ENCODE peak calls at places on chromosomes 12 and 14, in eight cellular contexts. A is vagina; P is K562; Z is left ventricle myocardium inferior; F is Jurkat, Clone E6-1; X is CD8-positive, alpha-beta memory T cell; Q is bronchial epithelial cell; S is naive thymus-derived CD4-positive, alpha-beta T cell. V is an unnamed sample.

GRCh38 chr12:639988-640387 is 23.3 kb downstream of the NINJ2 start:
- DNase-seq in A (no peak), P (no peak), Z (no peak), F (no peak), X (no peak), Q (no peak), S (no peak), V (peak; percentile 29)

GRCh38 chr14:56282179-56282578 is 164.0 kb downstream of the PELI2 start:
- DNase-seq in A (no peak), P (no peak), Z (no peak), F (no peak), X (no peak), Q (no peak), S (no peak), V (no peak)

GRCh38 chr12:3680919-3681594 is 71.9 kb downstream of the CRACR2A start:
- DNase-seq in A (peak; percentile 94), P (no peak), Z (peak; percentile 71), F (no peak), X (no peak), Q (peak; percentile 23), S (no peak), V (no peak)

GRCh38 chr12:81354327-81354932 is 276.6 kb downstream of the ACSS3 start:
- DNase-seq in A (no peak), P (no peak), Z (no peak), F (no peak), X (no peak), Q (no peak), S (no peak), V (no peak)

GRCh38 chr12:109840349-109841073 is 7.3 kb upstream of the TRPV4 start:
- DNase-seq in A (no peak), P (no peak), Z (no peak), F (no peak), X (no peak), Q (peak; percentile 43), S (no peak), V (no peak)

GRCh38 chr12:109595321-109595902 is 21.8 kb downstream of the MVK start:
- DNase-seq in A (no peak), P (no peak), Z (no peak), F (peak; percentile 90), X (no peak), Q (no peak), S (no peak), V (peak; percentile 36)

GRCh38 chr12:56998981-56999380 is 7.4 kb downstream of the ZBTB39 start:
- DNase-seq in A (no peak), P (no peak), Z (no peak), F (no peak), X (no peak), Q (no peak), S (no peak), V (peak; percentile 81)

GRCh38 chr12:107369679-107370078 is 276.3 kb upstream of the CRY1 start:
- DNase-seq in A (no peak), P (no peak), Z (no peak), F (no peak), X (no peak), Q (no peak), S (peak; percentile 70), V (peak; percentile 16)

GRCh38 chr12:106309671-106310313 is 7.3 kb downstream of the TCP11L2 start:
- DNase-seq in A (no peak), P (no peak), Z (no peak), F (no peak), X (no peak), Q (peak; percentile 55), S (no peak), V (no peak)

GRCh38 chr12:58884916-58885315 is 35.4 kb downstream of the LRIG3 start:
- DNase-seq in A (no peak), P (no peak), Z (no peak), F (no peak), X (no peak), Q (peak; percentile 40), S (no peak), V (no peak)

GRCh38 chr12:88814789-88815188 is 234.5 kb upstream of the KITLG start:
- DNase-seq in A (no peak), P (no peak), Z (no peak), F (no peak), X (no peak), Q (no peak), S (no peak), V (no peak)

GRCh38 chr12:114679942-114680341 is 4.0 kb downstream of the TBX3 start:
- DNase-seq in A (no peak), P (no peak), Z (no peak), F (no peak), X (no peak), Q (no peak), S (no peak), V (no peak)

GRCh38 chr12:121139301-121139700 is 6.6 kb downstream of the P2RX7 start:
- DNase-seq in A (no peak), P (no peak), Z (no peak), F (no peak), X (no peak), Q (no peak), S (no peak), V (no peak)

GRCh38 chr12:105761075-105761474 is 377.7 kb downstream of the NUAK1 start:
- DNase-seq in A (no peak), P (no peak), Z (no peak), F (no peak), X (no peak), Q (no peak), S (no peak), V (no peak)

GRCh38 chr12:108478611-108479010 is 36.5 kb upstream of the FICD start:
- DNase-seq in A (no peak), P (no peak), Z (no peak), F (no peak), X (no peak), Q (no peak), S (no peak), V (no peak)

GRCh38 chr12:77795699-77796098 is 35.0 kb upstream of the NAV3 start:
- DNase-seq in A (no peak), P (no peak), Z (no peak), F (no peak), X (no peak), Q (no peak), S (no peak), V (no peak)

GRCh38 chr12:109764123-109764522 is 50.5 kb downstream of the FAM222A start:
- DNase-seq in A (no peak), P (peak; percentile 36), Z (no peak), F (no peak), X (no peak), Q (no peak), S (no peak), V (no peak)

GRCh38 chr12:34344851-34345522 is 322.7 kb downstream of the ALG10 start:
- DNase-seq in A (no peak), P (no peak), Z (no peak), F (no peak), X (no peak), Q (no peak), S (no peak), V (no peak)

GRCh38 chr12:34341362-34341733 is 319.1 kb downstream of the ALG10 start:
- DNase-seq in A (no peak), P (peak; percentile 58), Z (no peak), F (no peak), X (no peak), Q (no peak), S (no peak), V (no peak)

GRCh38 chr12:34342048-34342447 is 319.8 kb downstream of the ALG10 start:
- DNase-seq in A (no peak), P (peak; percentile 21), Z (no peak), F (no peak), X (no peak), Q (no peak), S (no peak), V (no peak)

GRCh38 chr12:34343766-34344165 is 321.5 kb downstream of the ALG10 start:
- DNase-seq in A (no peak), P (no peak), Z (no peak), F (no peak), X (no peak), Q (no peak), S (no peak), V (no peak)

DNA sequence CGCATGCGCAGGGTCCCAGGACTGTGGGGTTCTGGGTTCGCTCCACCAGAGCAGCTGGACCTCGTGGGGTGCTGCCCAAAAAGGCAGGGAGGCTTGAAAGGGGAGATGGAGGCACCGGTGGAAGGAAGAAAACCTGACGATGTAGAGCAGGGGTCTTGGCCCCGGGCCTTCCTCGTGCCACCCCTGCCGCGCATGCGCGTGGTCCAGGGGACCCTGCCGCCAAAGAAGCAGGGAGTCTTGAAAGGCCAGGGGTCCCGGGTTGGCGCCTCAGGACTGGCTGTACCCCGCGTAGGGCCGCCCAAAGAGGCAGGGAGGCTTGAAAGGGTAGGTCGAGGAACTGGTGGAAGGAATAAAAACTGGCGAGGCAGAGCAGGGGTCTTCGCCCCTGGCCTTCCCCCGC is 321.0 kb downstream of the ALG10 start:
- DNase-seq in A (no peak), P (no peak), Z (no peak), F (no peak), X (no peak), Q (no peak), S (no peak), V (no peak)
- H3K4me3 ChIP-seq in A (no peak overlapping the region), P (no peak overlapping the region), Z (no peak overlapping the region), F (no peak overlapping the region), X (no peak overlapping the region), Q (no peak overlapping the region), S (no peak overlapping the region), V (no peak overlapping the region)

GRCh38 chr12:9351136-9351535 is 142.9 kb upstream of the PZP start:
- DNase-seq in A (no peak), P (no peak), Z (no peak), F (no peak), X (no peak), Q (no peak), S (no peak), V (no peak)
- H3K4me3 ChIP-seq in A (no peak overlapping the region), P (no peak overlapping the region), Z (no peak overlapping the region), F (no peak overlapping the region), X (no peak overlapping the region), Q (no peak overlapping the region), S (no peak overlapping the region), V (no peak overlapping the region)

GRCh38 chr12:6752181-6752930 is 585 bp downstream of the MLF2 start:
- DNase-seq in A (no peak), P (peak; percentile 66), Z (peak; percentile 55), F (no peak), X (no peak), Q (peak; percentile 23), S (no peak), V (peak; percentile 46)

GRCh38 chr12:6752931-6753771 is at the start of gene MLF2:
- DNase-seq in A (no peak), P (peak; percentile 93), Z (peak; percentile 98), F (peak; percentile 94), X (peak; percentile 98), Q (peak; percentile 96), S (peak; percentile 97), V (peak; percentile 98)

GRCh38 chr12:6750506-6750905 is 2.4 kb downstream of the MLF2 start:
- DNase-seq in A (no peak), P (no peak), Z (no peak), F (no peak), X (no peak), Q (peak; percentile 59), S (no peak), V (no peak)

GRCh38 chr12:6753772-6754356 is 923 bp upstream of the MLF2 start:
- DNase-seq in A (no peak), P (no peak), Z (no peak), F (no peak), X (no peak), Q (no peak), S (no peak), V (no peak)

GRCh38 chr12:6751767-6752166 is 1.2 kb downstream of the MLF2 start:
- DNase-seq in A (no peak), P (no peak), Z (no peak), F (no peak), X (no peak), Q (no peak), S (no peak), V (no peak)
- H3K4me3 ChIP-seq in A (peak overlapping the region; percentile 70), P (peak overlapping the region; percentile 99), Z (peak overlapping the region; percentile 99), F (peak overlapping the region; percentile 87), X (peak overlapping the region; percentile 99), Q (peak overlapping the region; percentile 86), S (no peak overlapping the region), V (peak overlapping the region; percentile 72)

GRCh38 chr12:21472197-21472596 is 29.2 kb downstream of the RECQL start:
- DNase-seq in A (no peak), P (no peak), Z (no peak), F (no peak), X (no peak), Q (no peak), S (no peak), V (no peak)
- H3K4me3 ChIP-seq in A (no peak overlapping the region), P (no peak overlapping the region), Z (no peak overlapping the region), F (no peak overlapping the region), X (no peak overlapping the region), Q (no peak overlapping the region), S (no peak overlapping the region), V (no peak overlapping the region)